ENCODE peak calls at places on chromosomes 4 and X, in seven cellular contexts. Y is substantia nigra, R is A549, X is iPS-NIHi11, M is uterus, C is GM10248, Q is fibroblast of mammary gland. P is an unnamed sample.

GRCh38 chr4:173752610-173753009 is 222.6 kb upstream of the HAND2 start:
- DNase-seq in Y (no peak), R (peak), X (peak), M (no peak), C (peak), Q (peak), P (no peak)

GRCh38 chr4:14404730-14405129 is 597.6 kb upstream of the CPEB2 start:
- DNase-seq in Y (no peak), R (no peak), X (no peak), M (no peak), C (no peak), Q (peak), P (no peak)

GRCh38 chrX:11666180-11666579 is 460 bp upstream of the ARHGAP6 start:
- DNase-seq in Y (no peak), R (no peak), X (peak), M (peak), C (peak), Q (no peak), P (no peak)

GRCh38 chr4:49063670-49064069 is 77.6 kb downstream of the CWH43 start:
- DNase-seq in Y (no peak), R (no peak), X (no peak), M (no peak), C (no peak), Q (peak), P (no peak)

GRCh38 chrX:1727531-1728027 is 112.7 kb downstream of the ASMT start:
- DNase-seq in Y (no peak), R (peak), X (peak), M (no peak), C (no peak), Q (no peak), P (no peak)

GRCh38 chrX:133985164-133986007 is at the start of gene GPC3:
- DNase-seq in Y (no peak), R (peak), X (peak), M (peak), C (peak), Q (peak), P (peak)

GRCh38 chrX:39242187-39242586 is 440.9 kb downstream of the MID1IP1 start:
- DNase-seq in Y (no peak), R (peak), X (peak), M (no peak), C (peak), Q (peak), P (no peak)

GRCh38 chr4:8219236-8219635 is 20.1 kb downstream of the SH3TC1 start:
- DNase-seq in Y (no peak), R (no peak), X (no peak), M (no peak), C (no peak), Q (no peak), P (no peak)

GRCh38 chrX:52577464-52578173 is 60.8 kb upstream of the XAGE1B start:
- DNase-seq in Y (no peak), R (no peak), X (no peak), M (no peak), C (no peak), Q (no peak), P (no peak)

GRCh38 chrX:39381446-39381845 is 580.2 kb downstream of the MID1IP1 start:
- DNase-seq in Y (no peak), R (no peak), X (no peak), M (no peak), C (no peak), Q (no peak), P (no peak)

GRCh38 chrX:22395372-22395771 is 122.7 kb downstream of the CBLL2 start:
- DNase-seq in Y (no peak), R (no peak), X (no peak), M (no peak), C (no peak), Q (peak), P (no peak)

GRCh38 chrX:102958794-102959193 is 21.7 kb downstream of the RAB40AL start:
- DNase-seq in Y (no peak), R (no peak), X (no peak), M (no peak), C (no peak), Q (no peak), P (no peak)

GRCh38 chrX:136147320-136147901 is at the start of gene FHL1:
- DNase-seq in Y (no peak), R (no peak), X (peak), M (peak), C (peak), Q (no peak), P (peak)

GRCh38 chrX:2769615-2770014 is 17.8 kb downstream of the XG start:
- DNase-seq in Y (no peak), R (no peak), X (no peak), M (no peak), C (no peak), Q (no peak), P (no peak)

GRCh38 chr4:22787753-22788389 is 95.1 kb downstream of the GBA3 start:
- DNase-seq in Y (no peak), R (no peak), X (no peak), M (no peak), C (no peak), Q (no peak), P (no peak)

GRCh38 chr4:8615921-8616787 is 23.6 kb downstream of the CPZ start:
- DNase-seq in Y (no peak), R (no peak), X (no peak), M (no peak), C (no peak), Q (no peak), P (no peak)

GRCh38 chrX:48648299-48648698 is 35.3 kb upstream of the WAS start:
- DNase-seq in Y (peak), R (peak), X (peak), M (peak), C (peak), Q (peak), P (peak)

GRCh38 chrX:109392895-109393294 is 89.0 kb downstream of the GUCY2F start:
- DNase-seq in Y (no peak), R (no peak), X (no peak), M (no peak), C (no peak), Q (no peak), P (no peak)

GRCh38 chrX:49111846-49112245 is 11.7 kb downstream of the GPKOW start:
- DNase-seq in Y (peak), R (no peak), X (no peak), M (no peak), C (no peak), Q (no peak), P (no peak)

GRCh38 chr4:10003666-10004065 is 17.6 kb downstream of the SLC2A9 start:
- DNase-seq in Y (no peak), R (no peak), X (no peak), M (no peak), C (no peak), Q (no peak), P (no peak)

GRCh38 chrX:42399632-42400024 is 378.3 kb downstream of the PPP1R2C start:
- DNase-seq in Y (no peak), R (no peak), X (no peak), M (no peak), C (no peak), Q (no peak), P (no peak)

GRCh38 chr4:189032939-189033338 is 893.7 kb downstream of the TRIML1 start:
- DNase-seq in Y (no peak), R (no peak), X (no peak), M (no peak), C (no peak), Q (no peak), P (no peak)

GRCh38 chrX:44183329-44183728 is 160.1 kb downstream of the EFHC2 start:
- DNase-seq in Y (no peak), R (no peak), X (no peak), M (no peak), C (no peak), Q (no peak), P (no peak)

GRCh38 chr4:172481802-172482508 is 668.8 kb downstream of the GALNTL6 start:
- DNase-seq in Y (no peak), R (no peak), X (no peak), M (no peak), C (no peak), Q (no peak), P (no peak)

GRCh38 chrX:103170216-103170615 is 44.7 kb upstream of the BEX4 start:
- DNase-seq in Y (no peak), R (no peak), X (no peak), M (no peak), C (no peak), Q (peak), P (no peak)

GRCh38 chr4:185142563-185142910 is 529 bp upstream of the SLC25A4 start:
- DNase-seq in Y (no peak), R (no peak), X (no peak), M (no peak), C (no peak), Q (no peak), P (no peak)

GRCh38 chrX:39984191-39984956 is 113.4 kb downstream of the BCOR start:
- DNase-seq in Y (no peak), R (no peak), X (no peak), M (no peak), C (no peak), Q (peak), P (no peak)

GRCh38 chr4:22986881-22987280 is 294.1 kb downstream of the GBA3 start:
- DNase-seq in Y (no peak), R (no peak), X (no peak), M (no peak), C (no peak), Q (no peak), P (no peak)